ENCODE peak calls at places on chromosomes 13 and 19, in five cellular contexts. F, C, O, P and J are unnamed samples.

GRCh38 chr19:7488736-7489353 is at the start of gene PEX11G:
- DNase-seq in F (peak), C (peak), O (peak), P (peak), J (no peak)

GRCh38 chr19:14361824-14362223 is 19.4 kb upstream of the ADGRE5 start:
- DNase-seq in F (no peak), C (no peak), O (no peak), P (no peak), J (no peak)

GRCh38 chr19:19670070-19670551 is 1.5 kb downstream of the ZNF101 start:
- DNase-seq in F (no peak), C (no peak), O (no peak), P (no peak), J (no peak)

GRCh38 chr19:2503521-2504109 is 27.7 kb downstream of the GADD45B start:
- DNase-seq in F (peak), C (no peak), O (no peak), P (no peak), J (peak)

GRCh38 chr13:35349673-35350278 is 126.7 kb downstream of the MAB21L1 start:
- DNase-seq in F (no peak), C (no peak), O (no peak), P (no peak), J (no peak)

GRCh38 chr19:4456843-4457653 is 546 bp downstream of the UBXN6 start:
- DNase-seq in F (peak), C (no peak), O (no peak), P (no peak), J (no peak)

GRCh38 chr13:106753241-106753640 is 185.3 kb upstream of the ARGLU1 start:
- DNase-seq in F (no peak), C (no peak), O (no peak), P (no peak), J (no peak)

GRCh38 chr19:41449079-41449864 is 6.3 kb downstream of the ERICH4 start:
- DNase-seq in F (peak), C (peak), O (peak), P (peak), J (no peak)

GRCh38 chr19:30097746-30098280 is 155.8 kb downstream of the URI1 start:
- DNase-seq in F (no peak), C (no peak), O (no peak), P (no peak), J (peak)

GRCh38 chr19:53192771-53193533 is at the start of gene ZNF665:
- DNase-seq in F (peak), C (peak), O (peak), P (peak), J (peak)

GRCh38 chr19:47839411-47839810 is 17.7 kb downstream of the CRX start:
- DNase-seq in F (no peak), C (no peak), O (no peak), P (no peak), J (no peak)

GRCh38 chr19:558770-559439 is 13.5 kb upstream of the BSG start:
- DNase-seq in F (no peak), C (peak), O (no peak), P (no peak), J (no peak)

GRCh38 chr13:41833851-41834250 is 127.1 kb downstream of the VWA8 start:
- DNase-seq in F (no peak), C (no peak), O (no peak), P (no peak), J (no peak)

GRCh38 chr13:94712812-94713555 is 639 bp upstream of the SOX21 start:
- DNase-seq in F (no peak), C (no peak), O (peak), P (no peak), J (peak)

GRCh38 chr19:51550848-51551672 is 19.6 kb upstream of the SIGLEC6 start:
- DNase-seq in F (no peak), C (no peak), O (no peak), P (no peak), J (no peak)

GRCh38 chr13:71079638-71080037 is 787.4 kb downstream of the DACH1 start:
- DNase-seq in F (no peak), C (no peak), O (no peak), P (no peak), J (no peak)

GRCh38 chr13:44764334-44764733 is 188.2 kb upstream of the TSC22D1 start:
- DNase-seq in F (no peak), C (no peak), O (no peak), P (peak), J (no peak)

GRCh38 chr19:3284759-3285646 is 60.5 kb downstream of the CELF5 start:
- DNase-seq in F (peak), C (peak), O (no peak), P (peak), J (peak)

GRCh38 chr19:3987619-3988371 is 2.5 kb upstream of the EEF2 start:
- DNase-seq in F (peak), C (peak), O (peak), P (peak), J (peak)

GRCh38 chr19:46111376-46111775 is 13.1 kb downstream of the IGFL3 start:
- DNase-seq in F (no peak), C (no peak), O (no peak), P (no peak), J (no peak)

GRCh38 chr13:81686877-81687276 is 1346.0 kb upstream of the SPRY2 start:
- DNase-seq in F (no peak), C (no peak), O (no peak), P (no peak), J (no peak)

GRCh38 chr19:48490980-48491792 is 20.4 kb downstream of the LMTK3 start:
- DNase-seq in F (peak), C (peak), O (no peak), P (peak), J (peak)

GRCh38 chr19:1749373-1750342 is 3.6 kb upstream of the ONECUT3 start:
- DNase-seq in F (no peak), C (no peak), O (no peak), P (no peak), J (no peak)

GRCh38 chr19:44741258-44741731 is 7.2 kb upstream of the BCL3 start:
- DNase-seq in F (no peak), C (no peak), O (no peak), P (peak), J (peak)

GRCh38 chr13:73754727-73755292 is 379.4 kb downstream of the KLF12 start:
- DNase-seq in F (no peak), C (no peak), O (no peak), P (no peak), J (no peak)

GRCh38 chr13:30346159-30346788 is 38.9 kb upstream of the KATNAL1 start:
- DNase-seq in F (peak), C (peak), O (no peak), P (no peak), J (no peak)

GRCh38 chr13:29743229-29743786 is 107.1 kb downstream of the UBL3 start:
- DNase-seq in F (no peak), C (peak), O (no peak), P (no peak), J (no peak)

GRCh38 chr19:17503240-17503639 is 8.2 kb upstream of the PGLS start:
- DNase-seq in F (no peak), C (no peak), O (no peak), P (no peak), J (no peak)

GRCh38 chr19:17506745-17507144 is 4.7 kb upstream of the PGLS start:
- DNase-seq in F (no peak), C (no peak), O (no peak), P (no peak), J (no peak)

GRCh38 chr19:17505218-17505617 is 6.2 kb upstream of the PGLS start:
- DNase-seq in F (no peak), C (no peak), O (no peak), P (no peak), J (no peak)

GRCh38 chr19:17504030-17504429 is 7.4 kb upstream of the PGLS start:
- DNase-seq in F (no peak), C (no peak), O (no peak), P (no peak), J (no peak)

DNA sequence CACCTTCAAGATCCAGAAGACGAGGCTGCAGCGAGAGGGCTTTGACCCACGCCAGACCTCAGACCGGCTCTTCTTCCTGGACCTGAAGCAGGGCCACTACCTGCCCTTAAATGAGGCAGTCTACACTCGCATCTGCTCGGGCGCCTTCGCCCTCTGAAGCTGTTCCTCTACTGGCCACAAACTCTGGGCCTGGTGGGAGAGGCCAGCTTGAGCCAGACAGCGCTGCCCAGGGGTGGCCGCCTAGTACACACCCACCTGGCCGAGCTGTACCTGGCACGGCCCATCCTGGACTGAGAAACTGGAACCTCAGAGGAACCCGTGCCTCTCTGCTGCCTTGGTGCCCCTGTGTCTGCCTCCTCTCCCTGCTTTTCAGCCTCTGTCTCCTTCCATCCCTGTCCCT is 7.0 kb upstream of the PGLS start:
- DNase-seq in F (no peak), C (no peak), O (no peak), P (no peak), J (no peak)
- H3K27ac ChIP-seq in F (no peak), C (no peak), O (peak), P (no peak), J (no peak)

DNA sequence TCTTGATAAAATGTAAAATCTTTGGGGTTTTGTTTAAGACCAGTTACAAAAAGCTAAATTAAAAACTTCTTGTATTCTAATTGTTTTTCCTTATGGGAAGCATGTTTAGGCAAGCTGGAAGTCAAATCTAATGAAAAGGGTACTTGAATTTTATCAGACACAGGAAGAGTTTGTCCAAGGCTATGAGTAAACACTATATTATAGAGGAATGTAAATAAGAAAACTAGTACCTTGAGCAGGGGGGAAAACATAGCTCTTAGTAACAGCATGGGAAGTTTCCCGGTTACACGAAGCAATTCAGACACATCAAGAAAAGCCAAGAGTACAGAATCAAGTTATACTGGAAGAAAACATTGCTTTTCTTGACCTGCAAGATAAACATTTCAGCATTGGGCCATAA is 19.8 kb upstream of the ZNF780A start:
- DNase-seq in F (no peak), C (no peak), O (no peak), P (no peak), J (no peak)
- H3K27ac ChIP-seq in F (no peak), C (no peak), O (no peak), P (no peak), J (no peak)

DNA sequence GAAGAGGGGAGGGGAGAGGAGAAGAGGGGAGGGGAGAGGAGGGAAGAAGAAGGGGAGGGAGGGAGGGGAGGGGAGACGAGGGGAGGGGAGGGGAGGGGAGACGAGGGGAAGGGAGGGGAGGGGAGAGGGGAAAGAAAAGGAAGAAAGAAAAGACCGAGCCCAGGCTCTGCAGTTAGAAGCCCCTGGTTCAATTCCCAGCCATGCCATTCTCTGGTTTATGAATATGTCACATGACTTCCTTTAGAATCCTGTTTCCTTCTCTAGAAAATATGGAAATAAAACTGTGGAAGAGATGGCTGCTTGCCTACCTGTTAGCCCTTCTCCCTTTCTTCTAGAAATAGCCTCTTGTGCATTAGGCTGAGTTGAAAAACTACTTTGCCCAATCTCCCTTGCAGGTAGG is 14.3 kb downstream of the TNNT1 start:
- DNase-seq in F (no peak), C (no peak), O (no peak), P (no peak), J (no peak)
- H3K27ac ChIP-seq in F (no peak), C (no peak), O (no peak), P (no peak), J (no peak)

DNA sequence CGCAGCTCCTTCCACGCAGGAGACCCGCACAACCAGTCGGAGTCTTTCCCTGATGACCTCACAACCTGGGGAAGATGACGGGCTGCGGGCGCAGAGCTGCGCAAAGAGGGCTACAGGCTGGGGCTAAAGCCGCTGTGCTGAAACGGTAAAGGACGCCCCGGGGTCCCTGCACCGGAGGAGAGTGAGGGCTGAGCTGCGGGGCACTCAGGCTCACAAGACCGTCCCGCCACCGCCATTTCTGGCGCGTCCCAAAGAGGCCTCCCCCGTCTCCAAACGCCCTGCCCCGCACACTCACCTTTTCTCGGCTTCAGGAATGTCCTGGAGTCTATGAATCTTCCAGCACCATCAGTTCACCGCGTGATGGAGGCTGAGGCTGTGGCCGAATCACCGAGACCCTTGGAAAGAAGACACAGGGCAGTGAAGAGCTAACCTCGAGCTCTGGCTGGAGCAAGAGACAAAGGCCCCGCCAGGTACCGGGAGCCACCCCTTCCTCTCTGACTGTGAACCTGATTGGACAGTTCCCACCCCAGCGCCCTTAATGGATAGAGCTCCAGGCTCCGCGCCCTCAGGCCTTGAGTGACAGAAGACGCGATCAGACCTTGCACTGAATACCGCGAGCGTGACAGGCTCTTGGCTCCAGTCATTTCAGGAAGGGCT is 41.8 kb upstream of the ZNF429 start:
- DNase-seq in F (no peak), C (peak), O (no peak), P (peak), J (peak)
- H3K27ac ChIP-seq in F (no peak), C (peak), O (no peak), P (peak), J (no peak)

GRCh38 chr19:5829567-5830315 is 9.8 kb downstream of the FUT6 start:
- DNase-seq in F (no peak), C (no peak), O (no peak), P (no peak), J (no peak)

GRCh38 chr19:5827342-5827890 is 12.1 kb downstream of the FUT6 start:
- DNase-seq in F (no peak), C (no peak), O (no peak), P (no peak), J (no peak)

GRCh38 chr19:5828661-5829566 is 10.6 kb downstream of the FUT6 start:
- DNase-seq in F (no peak), C (no peak), O (no peak), P (no peak), J (no peak)

GRCh38 chr19:5826531-5827341 is 12.8 kb downstream of the FUT6 start:
- DNase-seq in F (peak), C (peak), O (no peak), P (peak), J (no peak)

GRCh38 chr19:5827891-5828660 is 11.4 kb downstream of the FUT6 start:
- DNase-seq in F (peak), C (peak), O (no peak), P (peak), J (peak)
- H3K27ac ChIP-seq in F (peak), C (peak), O (peak), P (peak), J (peak)